ENCODE peak calls at places on chromosomes 1 and 21, in seven cellular contexts. F is HFF-Myc; P is mesenchymal stem cell; Q is colonic mucosa; L is substantia nigra; D is activated CD4-positive, alpha-beta T cell treated with anti-CD3 and anti-CD28 coated beads, Interleukin-2, amount 10 ng/mL, durations not matched to agents 7 days and 5 days; K is right atrium auricular region. Y is an unnamed sample.

GRCh38 chr1:41514381-41514780 is 29.9 kb upstream of the EDN2 start:
- DNase-seq in D (no peak), Q (peak; percentile 71), L (no peak), K (no peak), P (no peak), F (no peak), Y (no peak)

GRCh38 chr1:162687870-162688269 is 55.6 kb downstream of the DDR2 start:
- DNase-seq in L (no peak), P (no peak), K (no peak), F (no peak), Q (no peak), D (no peak), Y (no peak)

GRCh38 chr21:42518216-42518615 is 4.6 kb downstream of the SLC37A1 start:
- DNase-seq in Q (no peak), P (peak; percentile 89), K (no peak), D (no peak), L (no peak), F (no peak), Y (peak; percentile 66)

GRCh38 chr21:29130234-29130993 is at the start of gene MAP3K7CL:
- DNase-seq in K (peak; percentile 87), F (peak; percentile 77), P (peak; percentile 99), Q (no peak), D (no peak), L (no peak), Y (peak; percentile 72)

GRCh38 chr1:78840447-78841251 is 165.9 kb downstream of the ADGRL4 start:
- DNase-seq in P (peak; percentile 87), K (no peak), D (no peak), F (no peak), Q (no peak), L (no peak), Y (peak; percentile 86)

GRCh38 chr1:192133350-192133950 is 24.8 kb upstream of the RGS18 start:
- DNase-seq in Q (no peak), P (no peak), F (no peak), K (no peak), L (no peak), D (no peak), Y (no peak)

GRCh38 chr1:239778221-239778813 is 313.4 kb upstream of the FMN2 start:
- DNase-seq in K (no peak), Q (no peak), L (no peak), D (no peak), F (no peak), P (no peak), Y (no peak)

GRCh38 chr1:191760016-191760415 is 398.2 kb upstream of the RGS18 start:
- DNase-seq in L (no peak), P (no peak), F (no peak), D (no peak), Q (no peak), K (no peak), Y (no peak)

GRCh38 chr1:109501644-109502367 is 7.7 kb downstream of the AMIGO1 start:
- DNase-seq in Q (no peak), L (no peak), D (peak; percentile 33), K (no peak), F (no peak), P (no peak), Y (no peak)

GRCh38 chr1:53313556-53313955 is 14.3 kb downstream of the LRP8 start:
- DNase-seq in F (no peak), P (no peak), D (no peak), Q (no peak), L (no peak), K (no peak), Y (no peak)

GRCh38 chr1:107936498-107937481 is 28.2 kb downstream of the VAV3 start:
- DNase-seq in D (peak; percentile 27), F (peak; percentile 96), Q (no peak), P (peak; percentile 83), L (no peak), K (peak; percentile 64), Y (no peak)

GRCh38 chr1:9438431-9439073 is 100.7 kb upstream of the SLC25A33 start:
- DNase-seq in Q (no peak), K (peak; percentile 87), D (no peak), P (peak; percentile 97), L (peak; percentile 59), F (no peak), Y (no peak)

GRCh38 chr1:61254629-61255323 is 172.4 kb downstream of the NFIA start:
- DNase-seq in D (no peak), Q (peak; percentile 38), F (no peak), K (no peak), P (peak; percentile 64), L (no peak), Y (peak; percentile 74)

GRCh38 chr1:33502726-33503125 is 30.3 kb downstream of the ZSCAN20 start:
- DNase-seq in D (no peak), P (peak; percentile 36), F (no peak), K (no peak), L (no peak), Q (no peak), Y (peak; percentile 32)

GRCh38 chr1:53949651-53950050 is 3.5 kb downstream of the LRRC42 start:
- DNase-seq in K (no peak), Q (no peak), F (no peak), L (no peak), P (no peak), D (no peak), Y (no peak)

GRCh38 chr1:232260861-232261260 is 369.1 kb downstream of the SIPA1L2 start:
- DNase-seq in P (no peak), F (no peak), D (no peak), L (no peak), Q (no peak), K (no peak), Y (no peak)

GRCh38 chr1:19342077-19342775 is 30.1 kb downstream of the SLC66A1 start:
- DNase-seq in F (no peak), P (no peak), Q (no peak), D (no peak), L (no peak), K (peak; percentile 66), Y (no peak)

GRCh38 chr1:203610061-203610460 is 16.6 kb upstream of the ATP2B4 start:
- DNase-seq in K (no peak), Q (no peak), L (no peak), D (no peak), P (no peak), F (no peak), Y (no peak)

GRCh38 chr1:156705918-156706646 is 699 bp upstream of the CRABP2 start:
- DNase-seq in Q (peak; percentile 64), P (peak; percentile 71), F (no peak), L (no peak), K (peak; percentile 66), D (peak; percentile 65), Y (no peak)

GRCh38 chr21:18023099-18023498 is 203.9 kb upstream of the C21orf91 start:
- DNase-seq in Q (no peak), L (no peak), F (no peak), P (no peak), D (no peak), K (no peak), Y (no peak)

GRCh38 chr1:69076631-69077030 is 491.1 kb upstream of the LRRC7 start:
- DNase-seq in Q (no peak), F (no peak), P (no peak), K (no peak), D (no peak), L (no peak), Y (no peak)

GRCh38 chr1:164907666-164908065 is 348.7 kb downstream of the PBX1 start:
- DNase-seq in P (no peak), K (no peak), F (no peak), D (no peak), L (no peak), Q (no peak), Y (no peak)

GRCh38 chr1:217493290-217493689 is 137.6 kb downstream of the GPATCH2 start:
- DNase-seq in F (no peak), K (no peak), D (no peak), Q (no peak), L (no peak), P (peak; percentile 14), Y (no peak)

Y was measured in smooth muscle cell of the brain vasculature.